ENCODE peak calls at places on chromosomes 13 and 19, in eight cellular contexts. One of them, this sample, is unnamed.
A peak's percentile ranks its signal among the peaks of the same experiment; 100 is the strongest.

GRCh38 chr19:41531438-41532311 is 44.3 kb upstream of the CEACAM21 start:
- DNase-seq in H1: no peak
- DNase-seq in neural progenitor cell: no peak
- DNase-seq in fibroblast of lung: peak; percentile 56
- DNase-seq in esophagus squamous epithelium: peak; percentile 43
- DNase-seq in HCT116: no peak
- DNase-seq in H9: no peak
- DNase-seq in ovary: peak; percentile 36
- DNase-seq in this sample: peak; percentile 83

GRCh38 chr13:94968040-94968756 is 255.9 kb upstream of the SOX21 start:
- DNase-seq in HCT116: no peak
- DNase-seq in H1: peak; percentile 83
- DNase-seq in esophagus squamous epithelium: no peak
- DNase-seq in neural progenitor cell: peak; percentile 86
- DNase-seq in ovary: peak; percentile 37
- DNase-seq in H9: peak; percentile 75
- DNase-seq in fibroblast of lung: peak; percentile 7
- DNase-seq in this sample: no peak

GRCh38 chr13:46348976-46349375 is 38.1 kb downstream of the RUBCNL start:
- DNase-seq in esophagus squamous epithelium: no peak
- DNase-seq in HCT116: no peak
- DNase-seq in H9: no peak
- DNase-seq in ovary: no peak
- DNase-seq in H1: no peak
- DNase-seq in fibroblast of lung: peak; percentile 23
- DNase-seq in neural progenitor cell: peak; percentile 18
- DNase-seq in this sample: no peak

GRCh38 chr13:20161275-20161950 is 561 bp upstream of the GJA3 start:
- DNase-seq in ovary: no peak
- DNase-seq in H1: peak; percentile 61
- DNase-seq in esophagus squamous epithelium: no peak
- DNase-seq in neural progenitor cell: peak; percentile 53
- DNase-seq in fibroblast of lung: no peak
- DNase-seq in HCT116: no peak
- DNase-seq in H9: no peak
- DNase-seq in this sample: no peak

GRCh38 chr13:77751513-77752456 is 54.3 kb downstream of the SLAIN1 start:
- DNase-seq in H9: peak; percentile 41
- DNase-seq in ovary: no peak
- DNase-seq in esophagus squamous epithelium: no peak
- DNase-seq in fibroblast of lung: peak; percentile 58
- DNase-seq in neural progenitor cell: peak; percentile 62
- DNase-seq in H1: no peak
- DNase-seq in HCT116: peak; percentile 6
- DNase-seq in this sample: no peak

GRCh38 chr19:52140077-52140710 is 456 bp upstream of the ZNF616 start:
- DNase-seq in fibroblast of lung: no peak
- DNase-seq in neural progenitor cell: no peak
- DNase-seq in H9: no peak
- DNase-seq in H1: no peak
- DNase-seq in esophagus squamous epithelium: no peak
- DNase-seq in ovary: no peak
- DNase-seq in HCT116: no peak
- DNase-seq in this sample: no peak

GRCh38 chr13:76974618-76974975 is 17.3 kb upstream of the CLN5 start:
- DNase-seq in H9: no peak
- DNase-seq in fibroblast of lung: no peak
- DNase-seq in neural progenitor cell: no peak
- DNase-seq in ovary: no peak
- DNase-seq in esophagus squamous epithelium: no peak
- DNase-seq in H1: no peak
- DNase-seq in HCT116: no peak
- DNase-seq in this sample: no peak

GRCh38 chr13:52738719-52739467 is 727 bp downstream of the CNMD start:
- DNase-seq in fibroblast of lung: no peak
- DNase-seq in esophagus squamous epithelium: no peak
- DNase-seq in H1: peak; percentile 82
- DNase-seq in neural progenitor cell: peak; percentile 87
- DNase-seq in HCT116: no peak
- DNase-seq in ovary: no peak
- DNase-seq in H9: peak; percentile 62
- DNase-seq in this sample: peak; percentile 67

GRCh38 chr19:932647-933552 is 7.1 kb downstream of the ARID3A start:
- DNase-seq in H9: peak; percentile 76
- DNase-seq in ovary: peak; percentile 93
- DNase-seq in HCT116: no peak
- DNase-seq in esophagus squamous epithelium: no peak
- DNase-seq in neural progenitor cell: peak; percentile 54
- DNase-seq in H1: peak; percentile 56
- DNase-seq in fibroblast of lung: peak; percentile 94
- DNase-seq in this sample: peak; percentile 77

GRCh38 chr13:61084983-61085382 is 330.7 kb downstream of the PCDH20 start:
- DNase-seq in ovary: no peak
- DNase-seq in esophagus squamous epithelium: no peak
- DNase-seq in HCT116: no peak
- DNase-seq in fibroblast of lung: peak; percentile 26
- DNase-seq in H1: no peak
- DNase-seq in neural progenitor cell: no peak
- DNase-seq in H9: no peak
- DNase-seq in this sample: no peak

GRCh38 chr13:83733293-83733692 is 149.0 kb downstream of the SLITRK1 start:
- DNase-seq in esophagus squamous epithelium: no peak
- DNase-seq in H1: no peak
- DNase-seq in H9: no peak
- DNase-seq in neural progenitor cell: no peak
- DNase-seq in HCT116: no peak
- DNase-seq in ovary: no peak
- DNase-seq in fibroblast of lung: no peak
- DNase-seq in this sample: no peak

GRCh38 chr13:50365683-50366391 is 350.6 kb downstream of the KCNRG start:
- DNase-seq in H1: no peak
- DNase-seq in HCT116: no peak
- DNase-seq in ovary: no peak
- DNase-seq in esophagus squamous epithelium: no peak
- DNase-seq in neural progenitor cell: no peak
- DNase-seq in H9: no peak
- DNase-seq in fibroblast of lung: no peak
- DNase-seq in this sample: no peak

GRCh38 chr13:78623132-78623531 is 19.8 kb upstream of the POU4F1 start:
- DNase-seq in ovary: no peak
- DNase-seq in H9: no peak
- DNase-seq in neural progenitor cell: no peak
- DNase-seq in H1: no peak
- DNase-seq in fibroblast of lung: no peak
- DNase-seq in HCT116: no peak
- DNase-seq in esophagus squamous epithelium: no peak
- DNase-seq in this sample: no peak

GRCh38 chr19:28481674-28482073 is 731.3 kb downstream of the UQCRFS1 start:
- DNase-seq in HCT116: no peak
- DNase-seq in H9: no peak
- DNase-seq in H1: no peak
- DNase-seq in ovary: no peak
- DNase-seq in fibroblast of lung: no peak
- DNase-seq in esophagus squamous epithelium: no peak
- DNase-seq in neural progenitor cell: no peak
- DNase-seq in this sample: no peak

GRCh38 chr19:18401580-18402112 is 4.2 kb upstream of the LRRC25 start:
- DNase-seq in H1: no peak
- DNase-seq in H9: no peak
- DNase-seq in neural progenitor cell: peak; percentile 57
- DNase-seq in esophagus squamous epithelium: no peak
- DNase-seq in HCT116: no peak
- DNase-seq in fibroblast of lung: peak; percentile 83
- DNase-seq in ovary: no peak
- DNase-seq in this sample: no peak

GRCh38 chr13:113090415-113090770 is 15.2 kb upstream of the F7 start:
- DNase-seq in esophagus squamous epithelium: no peak
- DNase-seq in HCT116: no peak
- DNase-seq in neural progenitor cell: no peak
- DNase-seq in ovary: no peak
- DNase-seq in H9: peak; percentile 83
- DNase-seq in fibroblast of lung: no peak
- DNase-seq in H1: no peak
- DNase-seq in this sample: peak; percentile 46
- TF ChIP-seq CTCF in esophagus squamous epithelium: no peak
- TF ChIP-seq CTCF in HCT116: no peak
- TF ChIP-seq CTCF in neural progenitor cell: no peak
- TF ChIP-seq CTCF in ovary: no peak
- TF ChIP-seq CTCF in H9: peak; percentile 63
- TF ChIP-seq CTCF in fibroblast of lung: no peak
- TF ChIP-seq CTCF in H1: peak; percentile 53
- TF ChIP-seq CTCF in this sample: no peak

GRCh38 chr13:24407844-24408243 is 98.5 kb downstream of the C1QTNF9 start:
- DNase-seq in fibroblast of lung: no peak
- DNase-seq in H9: no peak
- DNase-seq in esophagus squamous epithelium: no peak
- DNase-seq in neural progenitor cell: no peak
- DNase-seq in ovary: no peak
- DNase-seq in HCT116: no peak
- DNase-seq in H1: no peak
- DNase-seq in this sample: no peak

DNA sequence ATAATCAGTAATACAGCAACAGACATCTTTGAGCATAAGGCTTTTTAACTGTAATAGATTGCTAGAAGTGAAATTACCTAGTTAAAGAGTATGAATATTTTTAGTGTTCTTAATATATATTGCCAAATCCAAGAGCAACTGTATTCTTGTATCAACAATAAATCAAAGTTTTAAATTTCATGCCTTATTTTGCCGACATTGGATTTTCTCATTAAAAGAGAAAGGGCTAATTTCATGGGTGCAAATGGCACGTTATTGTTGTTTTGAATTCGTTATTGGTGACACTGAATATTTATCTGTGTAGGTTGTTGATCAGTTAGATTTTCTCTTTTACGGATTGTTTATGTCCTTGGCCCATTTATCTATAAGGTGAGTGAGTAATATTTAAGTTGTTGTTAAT is 97.1 kb downstream of the C1QTNF9 start:
- DNase-seq in H1: no peak
- DNase-seq in neural progenitor cell: no peak
- DNase-seq in esophagus squamous epithelium: no peak
- DNase-seq in ovary: no peak
- DNase-seq in HCT116: no peak
- DNase-seq in H9: no peak
- DNase-seq in fibroblast of lung: no peak
- DNase-seq in this sample: no peak
- H3K4me1 ChIP-seq in H1: no peaks in the 10 kb centered on the region
- H3K4me1 ChIP-seq in neural progenitor cell: no peaks in the 10 kb centered on the region
- H3K4me1 ChIP-seq in esophagus squamous epithelium: no peaks in the 10 kb centered on the region
- H3K4me1 ChIP-seq in ovary: no peaks in the 10 kb centered on the region
- H3K4me1 ChIP-seq in HCT116: no peaks in the 10 kb centered on the region
- H3K4me1 ChIP-seq in H9: no peaks in the 10 kb centered on the region
- H3K4me1 ChIP-seq in fibroblast of lung: no peaks in the 10 kb centered on the region
- H3K4me1 ChIP-seq in this sample: no peaks in the 10 kb centered on the region

GRCh38 chr13:36476661-36477060 is 44.4 kb downstream of the CCNA1 start:
- DNase-seq in H9: no peak
- DNase-seq in esophagus squamous epithelium: no peak
- DNase-seq in HCT116: no peak
- DNase-seq in fibroblast of lung: no peak
- DNase-seq in neural progenitor cell: no peak
- DNase-seq in ovary: no peak
- DNase-seq in H1: no peak
- DNase-seq in this sample: no peak

GRCh38 chr13:36475468-36475867 is 43.2 kb downstream of the CCNA1 start:
- DNase-seq in fibroblast of lung: peak; percentile 2
- DNase-seq in HCT116: no peak
- DNase-seq in H1: no peak
- DNase-seq in esophagus squamous epithelium: no peak
- DNase-seq in ovary: no peak
- DNase-seq in neural progenitor cell: peak; percentile 26
- DNase-seq in H9: peak; percentile 65
- DNase-seq in this sample: no peak

DNA sequence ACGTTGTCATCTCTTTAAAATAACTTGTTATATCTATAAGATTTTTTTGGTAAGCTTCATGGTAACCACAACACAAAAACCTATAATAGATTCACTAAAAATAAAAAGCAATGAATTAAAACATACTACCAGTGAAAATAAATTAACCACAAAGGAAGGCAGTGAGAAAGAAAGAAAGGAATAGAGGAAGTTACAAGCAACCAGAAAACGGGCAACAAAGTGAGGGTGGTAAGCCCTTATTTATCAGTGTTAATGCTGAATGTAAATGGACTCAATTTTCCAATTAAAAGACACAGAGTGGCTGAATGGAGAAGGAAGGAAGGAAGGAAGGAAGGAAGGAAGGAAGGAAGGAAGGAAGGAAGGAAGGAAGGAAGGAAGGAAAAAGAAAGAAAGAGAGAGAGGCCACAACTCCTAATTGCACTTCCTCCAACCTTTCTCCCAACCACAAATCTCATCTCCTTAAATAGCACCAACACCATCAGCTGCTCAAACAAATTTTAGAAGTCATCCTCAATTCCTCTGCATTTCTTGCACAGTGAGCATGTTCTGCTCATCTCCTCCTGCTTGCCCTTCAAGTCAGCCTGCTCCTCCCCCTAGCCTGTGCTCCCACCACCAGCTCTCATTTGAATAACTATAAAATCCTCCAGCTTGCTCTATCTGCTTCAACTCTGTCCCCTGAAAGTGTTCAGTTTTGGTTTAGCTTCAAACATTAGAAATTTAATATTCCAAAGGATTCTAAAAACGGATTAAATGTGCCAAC is 48.6 kb downstream of the CCNA1 start:
- DNase-seq in HCT116: no peak
- DNase-seq in fibroblast of lung: no peak
- DNase-seq in H9: no peak
- DNase-seq in H1: no peak
- DNase-seq in neural progenitor cell: no peak
- DNase-seq in esophagus squamous epithelium: no peak
- DNase-seq in ovary: no peak
- DNase-seq in this sample: no peak
- H3K9me3 ChIP-seq in HCT116: peaks cover 2% of the 10 kb centered on the region
- H3K9me3 ChIP-seq in fibroblast of lung: no peaks in the 10 kb centered on the region
- H3K9me3 ChIP-seq in H9: no peaks in the 10 kb centered on the region
- H3K9me3 ChIP-seq in H1: peaks cover 3% of the 10 kb centered on the region
- H3K9me3 ChIP-seq in neural progenitor cell: peaks cover 4% of the 10 kb centered on the region
- H3K9me3 ChIP-seq in esophagus squamous epithelium: no peaks in the 10 kb centered on the region
- H3K9me3 ChIP-seq in ovary: no peaks in the 10 kb centered on the region
- H3K9me3 ChIP-seq in this sample: no peaks in the 10 kb centered on the region

DNA sequence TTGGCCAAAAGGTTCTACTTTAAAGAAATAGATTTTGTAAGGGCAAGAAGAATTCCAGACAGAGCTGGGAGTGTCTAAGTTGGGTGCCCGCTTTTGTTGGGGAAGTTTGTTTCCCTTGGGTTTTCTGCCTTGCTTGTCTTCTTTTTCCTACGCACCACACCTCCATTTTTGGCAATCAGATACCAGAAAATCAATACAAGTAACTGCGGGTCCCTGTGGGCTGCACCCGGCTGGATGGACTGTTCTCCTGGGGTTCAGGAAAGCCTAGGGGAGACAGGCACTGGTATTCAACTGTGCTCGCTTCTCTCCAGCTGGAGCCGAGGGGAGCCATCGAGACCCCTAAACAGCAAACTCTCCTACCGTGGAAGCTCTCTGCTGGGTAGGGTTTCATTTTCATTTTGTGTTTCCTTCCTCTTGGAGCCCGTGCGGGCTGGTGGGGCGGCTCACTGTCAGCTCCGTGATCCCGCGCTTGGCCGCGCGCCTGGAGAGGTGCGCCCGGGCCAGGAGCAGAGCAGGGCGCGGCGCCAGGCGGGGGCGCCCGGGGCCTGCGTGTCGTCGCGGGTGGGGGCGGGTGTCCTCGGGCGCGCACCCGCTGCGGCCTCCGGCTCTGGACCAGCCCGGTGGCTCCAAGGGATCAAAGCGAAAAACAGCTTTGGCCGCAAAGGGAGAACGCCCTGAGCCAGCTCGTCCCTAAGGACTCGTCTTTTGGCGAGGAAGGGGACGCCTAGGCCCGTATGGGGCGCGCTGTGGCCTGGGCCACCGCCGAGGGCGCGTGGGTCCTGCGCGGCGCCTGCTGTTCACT is 347.2 kb downstream of the ZNF536 start:
- DNase-seq in esophagus squamous epithelium: no peak
- DNase-seq in HCT116: no peak
- DNase-seq in ovary: peak; percentile 86
- DNase-seq in fibroblast of lung: peak; percentile 18
- DNase-seq in H1: peak; percentile 70
- DNase-seq in neural progenitor cell: peak; percentile 66
- DNase-seq in H9: peak; percentile 41
- DNase-seq in this sample: peak; percentile 75
- TF ChIP-seq CTCF in esophagus squamous epithelium: no peak
- TF ChIP-seq CTCF in HCT116: no peak
- TF ChIP-seq CTCF in ovary: no peak
- TF ChIP-seq CTCF in fibroblast of lung: no peak
- TF ChIP-seq CTCF in H1: peak; percentile 10
- TF ChIP-seq CTCF in neural progenitor cell: peak; percentile 37
- TF ChIP-seq CTCF in H9: peak; percentile 29
- TF ChIP-seq CTCF in this sample: no peak

This sample was measured in upper lobe of right lung.